ENCODE peak calls at places on chromosomes 4 and X, in nine cellular contexts. U is HCT116, H is endothelial cell of umbilical vein, G is sigmoid colon, D is spleen, A is upper lobe of left lung, J is K562, T is transverse colon, L is GM12878. Q is an unnamed sample.

GRCh38 chrX:129698150-129698549 is 40.6 kb upstream of the XPNPEP2 start:
- DNase-seq in U (no peak), H (no peak), G (no peak), D (no peak), A (no peak), J (no peak), T (no peak), L (no peak), Q (no peak)

GRCh38 chr4:177455591-177455990 is 13.4 kb upstream of the AGA start:
- DNase-seq in U (no peak), H (no peak), G (no peak), D (no peak), A (no peak), J (peak; percentile 27), T (peak; percentile 77), L (no peak), Q (no peak)

GRCh38 chr4:177309525-177310371 is at the start of gene NEIL3:
- DNase-seq in U (peak; percentile 73), H (peak; percentile 90), G (peak; percentile 90), D (peak; percentile 97), A (peak; percentile 93), J (peak; percentile 97), T (peak; percentile 94), L (peak; percentile 54), Q (peak; percentile 56)

GRCh38 chr4:87848622-87849351 is 16.0 kb downstream of the MEPE start:
- DNase-seq in U (peak; percentile 51), H (peak; percentile 55), G (peak; percentile 73), D (no peak), A (peak; percentile 55), J (peak; percentile 59), T (peak; percentile 29), L (no peak), Q (peak; percentile 59)

GRCh38 chr4:76703123-76703490 is 194.8 kb downstream of the SOWAHB start:
- DNase-seq in U (peak; percentile 28), H (no peak), G (no peak), D (no peak), A (no peak), J (no peak), T (no peak), L (no peak), Q (no peak)

GRCh38 chrX:9880237-9880636 is 86.9 kb upstream of the CLDN34 start:
- DNase-seq in U (no peak), H (no peak), G (no peak), D (no peak), A (no peak), J (no peak), T (no peak), L (no peak), Q (no peak)

GRCh38 chr4:118867311-118868067 is 21.2 kb upstream of the SYNPO2 start:
- DNase-seq in U (no peak), H (no peak), G (no peak), D (no peak), A (no peak), J (no peak), T (no peak), L (no peak), Q (no peak)

GRCh38 chr4:7964890-7965662 is 25.4 kb upstream of the AFAP1 start:
- DNase-seq in U (no peak), H (peak; percentile 35), G (peak; percentile 83), D (no peak), A (peak; percentile 63), J (no peak), T (no peak), L (no peak), Q (peak; percentile 68)

GRCh38 chr4:183596056-183596757 is 62.8 kb downstream of the RWDD4 start:
- DNase-seq in U (no peak), H (no peak), G (no peak), D (no peak), A (no peak), J (no peak), T (no peak), L (no peak), Q (no peak)

GRCh38 chr4:5019274-5019673 is at the start of gene CYTL1:
- DNase-seq in U (no peak), H (peak; percentile 12), G (no peak), D (no peak), A (no peak), J (no peak), T (no peak), L (no peak), Q (no peak)

GRCh38 chr4:106978046-106978774 is 57.9 kb downstream of the DKK2 start:
- DNase-seq in U (no peak), H (no peak), G (no peak), D (no peak), A (peak; percentile 23), J (no peak), T (no peak), L (no peak), Q (no peak)

GRCh38 chr4:166174717-166175510 is 301.9 kb downstream of the TLL1 start:
- DNase-seq in U (no peak), H (peak; percentile 57), G (no peak), D (no peak), A (no peak), J (no peak), T (no peak), L (no peak), Q (no peak)

GRCh38 chr4:127479031-127479622 is 153.6 kb upstream of the INTU start:
- DNase-seq in U (peak; percentile 39), H (peak; percentile 22), G (no peak), D (no peak), A (no peak), J (peak; percentile 54), T (no peak), L (no peak), Q (no peak)

GRCh38 chr4:168337550-168337940 is 19.0 kb upstream of the DDX60 start:
- DNase-seq in U (no peak), H (no peak), G (no peak), D (no peak), A (no peak), J (no peak), T (no peak), L (no peak), Q (no peak)

GRCh38 chr4:335515-335914 is 2.1 kb upstream of the ZNF141 start:
- DNase-seq in U (no peak), H (no peak), G (no peak), D (no peak), A (no peak), J (no peak), T (no peak), L (no peak), Q (no peak)

GRCh38 chrX:130682990-130683389 is 220.0 kb downstream of the ENOX2 start:
- DNase-seq in U (no peak), H (no peak), G (no peak), D (no peak), A (no peak), J (no peak), T (no peak), L (no peak), Q (no peak)

DNA sequence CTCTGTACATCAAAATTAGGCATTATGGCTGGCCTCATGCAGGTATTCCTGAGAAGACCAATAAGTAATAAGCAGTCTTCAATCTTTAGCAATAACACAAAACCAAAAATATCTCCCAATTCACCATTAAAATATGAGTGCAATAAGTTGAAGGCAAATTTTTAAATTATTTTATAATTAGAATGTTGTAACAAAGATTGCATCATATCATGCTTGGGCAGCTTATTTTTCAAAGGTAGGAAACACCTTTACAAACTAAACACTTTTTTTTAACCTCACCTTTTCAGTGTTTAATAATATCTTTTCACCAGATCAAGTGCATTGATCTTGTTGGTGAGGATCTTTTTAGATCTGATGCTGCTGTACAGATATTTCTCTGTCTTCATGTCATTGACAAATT is 592.9 kb upstream of the PITX2 start:
- DNase-seq in U (no peak), H (no peak), G (no peak), D (no peak), A (no peak), J (no peak), T (no peak), L (no peak), Q (no peak)
- H3K4me1 ChIP-seq in U (no peaks in the 10 kb centered on the region), H (no peaks in the 10 kb centered on the region), G (peaks cover 10% of the 10 kb centered on the region), D (no peaks in the 10 kb centered on the region), A (no peaks in the 10 kb centered on the region), J (no peaks in the 10 kb centered on the region), T (no peaks in the 10 kb centered on the region), L (no peaks in the 10 kb centered on the region), Q (no peaks in the 10 kb centered on the region)

GRCh38 chrX:134174273-134174660 is 62.7 kb upstream of the CCDC160 start:
- DNase-seq in U (no peak), H (no peak), G (no peak), D (no peak), A (no peak), J (no peak), T (no peak), L (no peak), Q (no peak)

GRCh38 chrX:134172588-134173259 is 64.3 kb upstream of the CCDC160 start:
- DNase-seq in U (no peak), H (peak; percentile 10), G (no peak), D (peak; percentile 84), A (no peak), J (no peak), T (peak; percentile 15), L (no peak), Q (peak; percentile 33)

GRCh38 chrX:134171661-134172587 is 65.1 kb upstream of the CCDC160 start:
- DNase-seq in U (no peak), H (peak; percentile 4), G (no peak), D (peak; percentile 79), A (no peak), J (no peak), T (no peak), L (no peak), Q (peak; percentile 35)

GRCh38 chrX:134174859-134175258 is 62.1 kb upstream of the CCDC160 start:
- DNase-seq in U (no peak), H (no peak), G (no peak), D (no peak), A (no peak), J (no peak), T (no peak), L (no peak), Q (no peak)

GRCh38 chrX:134173541-134174272 is 63.3 kb upstream of the CCDC160 start:
- DNase-seq in U (no peak), H (no peak), G (no peak), D (peak; percentile 74), A (no peak), J (no peak), T (no peak), L (no peak), Q (no peak)
- TF ChIP-seq POLR2A in U (no peak), H (no peak), G (no peak), D (no peak), A (no peak), J (no peak), T (no peak), L (no peak), Q (no peak)

DNA sequence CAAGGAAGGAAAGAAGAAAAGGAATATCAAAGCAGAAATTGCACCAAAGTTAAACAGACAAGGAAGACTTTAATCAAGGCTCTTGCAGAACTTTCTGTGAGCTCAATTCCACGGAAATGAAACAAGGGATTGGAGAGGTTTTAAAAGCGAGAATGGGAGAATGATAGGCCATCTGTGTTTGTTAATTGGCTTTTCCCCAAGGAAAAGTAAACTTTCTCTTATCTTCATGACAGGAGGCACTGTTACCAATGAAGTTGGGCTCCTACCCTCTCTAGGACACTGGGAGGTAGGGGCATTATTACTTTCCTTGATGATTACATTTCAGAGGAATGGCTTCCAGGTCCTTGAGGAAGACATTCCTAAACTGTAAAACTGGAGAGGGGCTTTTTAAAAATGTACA is 328.8 kb upstream of the NWD2 start:
- DNase-seq in U (no peak), H (no peak), G (no peak), D (no peak), A (no peak), J (no peak), T (no peak), L (no peak), Q (no peak)
- TF ChIP-seq POLR2AphosphoS5 in U (no peak), H (no peak), G (no peak), D (no peak), A (no peak), J (no peak), T (no peak), L (no peak), Q (no peak)

GRCh38 chrX:32804034-32804433 is 407.3 kb downstream of the DMD start:
- DNase-seq in U (no peak), H (no peak), G (no peak), D (peak; percentile 59), A (no peak), J (no peak), T (no peak), L (no peak), Q (no peak)
- H3K4me1 ChIP-seq in U (no peaks in the 10 kb centered on the region), H (no peaks in the 10 kb centered on the region), G (no peaks in the 10 kb centered on the region), D (no peaks in the 10 kb centered on the region), A (no peaks in the 10 kb centered on the region), J (no peaks in the 10 kb centered on the region), T (no peaks in the 10 kb centered on the region), L (no peaks in the 10 kb centered on the region), Q (no peaks in the 10 kb centered on the region)